ENCODE peak calls at places on chromosomes 5 and 9, in ten cellular contexts. S is stomach, P is sigmoid colon, A is ovary, M is A549, V is suprapubic skin, Z is HepG2, T is SK-N-SH, K is esophagus muscularis mucosa, B is K562. U is an unnamed sample.

GRCh38 chr9:136327313-136327971 is at the start of gene GPSM1:
- DNase-seq in Z (no peak), B (peak), A (peak), T (peak), P (peak), K (no peak), V (no peak), S (no peak), M (no peak), U (peak)

GRCh38 chr9:14383296-14383695 is 69.4 kb upstream of the NFIB start:
- DNase-seq in A (no peak), B (no peak), T (no peak), V (no peak), P (no peak), M (no peak), K (no peak), S (no peak), Z (no peak), U (peak)

GRCh38 chr9:94625835-94626234 is 13.5 kb downstream of the FBP1 start:
- DNase-seq in Z (no peak), S (no peak), V (no peak), M (no peak), B (no peak), K (no peak), P (no peak), A (no peak), T (no peak), U (no peak)

GRCh38 chr5:32583582-32584232 is 1.6 kb upstream of the SUB1 start:
- DNase-seq in Z (no peak), T (no peak), A (no peak), S (peak), P (no peak), V (no peak), B (no peak), M (no peak), K (no peak), U (no peak)

GRCh38 chr5:150295172-150295611 is 5.6 kb upstream of the CAMK2A start:
- DNase-seq in A (peak), Z (peak), M (peak), V (no peak), K (no peak), B (no peak), P (peak), S (peak), T (no peak), U (no peak)

GRCh38 chr9:135061441-135061840 is 26.0 kb upstream of the OLFM1 start:
- DNase-seq in Z (no peak), P (peak), T (no peak), M (no peak), K (no peak), A (no peak), S (peak), B (no peak), V (peak), U (no peak)

GRCh38 chr9:133483611-133484010 is 4.7 kb upstream of the SLC2A6 start:
- DNase-seq in S (no peak), A (no peak), B (no peak), P (no peak), M (no peak), T (no peak), V (no peak), K (no peak), Z (no peak), U (no peak)

GRCh38 chr5:154295551-154295950 is 105.0 kb downstream of the GALNT10 start:
- DNase-seq in Z (no peak), A (no peak), P (no peak), B (no peak), K (no peak), S (no peak), M (no peak), V (no peak), T (no peak), U (no peak)

GRCh38 chr9:98306384-98307145 is 51.1 kb upstream of the TBC1D2 start:
- DNase-seq in P (no peak), K (no peak), B (no peak), V (no peak), Z (no peak), T (peak), A (no peak), S (no peak), M (peak), U (no peak)

GRCh38 chr9:4508907-4509589 is 18.8 kb downstream of the SLC1A1 start:
- DNase-seq in Z (no peak), A (no peak), K (no peak), V (no peak), M (no peak), T (no peak), S (no peak), P (no peak), B (no peak), U (no peak)

GRCh38 chr9:31674264-31674663 is 710.2 kb upstream of the ACO1 start:
- DNase-seq in S (no peak), A (no peak), P (no peak), T (no peak), K (no peak), Z (no peak), M (no peak), V (no peak), B (no peak), U (no peak)

GRCh38 chr5:161966544-161966943 is 101.0 kb upstream of the GABRG2 start:
- DNase-seq in S (no peak), M (peak), K (no peak), A (no peak), B (no peak), P (no peak), V (no peak), Z (peak), T (peak), U (no peak)

GRCh38 chr5:18465833-18466681 is 831.8 kb downstream of the TAF11L14 start:
- DNase-seq in M (peak), P (no peak), S (peak), T (peak), A (no peak), V (no peak), K (no peak), B (peak), Z (peak), U (peak)

GRCh38 chr9:114284316-114285060 is 38.4 kb upstream of the ORM1 start:
- DNase-seq in A (peak), P (peak), K (no peak), S (no peak), V (peak), M (no peak), Z (no peak), T (no peak), B (no peak), U (no peak)

GRCh38 chr5:155982354-155982753 is 344.6 kb upstream of the SGCD start:
- DNase-seq in S (no peak), B (no peak), K (no peak), M (no peak), V (no peak), P (no peak), Z (no peak), A (no peak), T (no peak), U (no peak)

GRCh38 chr9:20996809-20997208 is 34.6 kb downstream of the HACD4 start:
- DNase-seq in V (no peak), K (no peak), M (no peak), Z (no peak), T (no peak), B (no peak), P (no peak), S (no peak), A (no peak), U (no peak)

GRCh38 chr9:108535526-108535925 is 320.3 kb downstream of the ACTL7B start:
- DNase-seq in B (peak), Z (peak), S (no peak), K (no peak), M (peak), A (no peak), P (no peak), V (no peak), T (peak), U (peak)

GRCh38 chr9:2158111-2158610 is 143.0 kb downstream of the SMARCA2 start:
- DNase-seq in M (peak), S (peak), K (no peak), V (no peak), B (no peak), A (peak), Z (no peak), T (peak), P (peak), U (peak)

GRCh38 chr9:34254966-34255825 is 73.9 kb downstream of the KIF24 start:
- DNase-seq in V (no peak), P (peak), M (no peak), K (no peak), B (no peak), Z (no peak), T (no peak), A (no peak), S (peak), U (no peak)

GRCh38 chr5:179256229-179257189 is 88.8 kb downstream of the ADAMTS2 start:
- DNase-seq in S (no peak), A (peak), T (peak), K (no peak), V (peak), M (no peak), P (peak), Z (no peak), B (no peak), U (no peak)

GRCh38 chr5:179927834-179928233 is 20.1 kb upstream of the TBC1D9B start:
- DNase-seq in K (peak), V (peak), Z (no peak), B (no peak), S (no peak), T (no peak), P (no peak), M (no peak), A (no peak), U (no peak)

GRCh38 chr9:131203438-131204219 is 72.7 kb downstream of the FAM78A start:
- DNase-seq in Z (peak), K (no peak), M (no peak), P (no peak), B (peak), S (no peak), V (no peak), T (no peak), A (no peak), U (no peak)

GRCh38 chr5:109805472-109805871 is 115.7 kb downstream of the MAN2A1 start:
- DNase-seq in P (no peak), S (no peak), Z (no peak), A (no peak), B (no peak), V (no peak), K (no peak), M (no peak), T (no peak), U (no peak)

GRCh38 chr9:101639785-101640437 is 45.1 kb upstream of the PPP3R2 start:
- DNase-seq in P (no peak), S (no peak), T (no peak), A (no peak), M (no peak), V (no peak), K (no peak), Z (no peak), B (no peak), U (no peak)

GRCh38 chr9:128635266-128636023 is 21.2 kb downstream of the DYNC2I2 start:
- DNase-seq in S (peak), K (peak), V (peak), A (peak), T (peak), Z (peak), M (peak), P (peak), B (peak), U (peak)

GRCh38 chr5:16597946-16598694 is 18.7 kb downstream of the RETREG1 start:
- DNase-seq in B (no peak), M (no peak), P (no peak), K (no peak), T (no peak), Z (no peak), A (no peak), V (peak), S (no peak), U (no peak)

GRCh38 chr5:170028124-170028523 is 47.8 kb upstream of the INSYN2B start:
- DNase-seq in P (no peak), T (no peak), Z (no peak), V (no peak), K (no peak), M (no peak), S (no peak), A (no peak), B (no peak), U (no peak)
- TF ChIP-seq EP300 in P (no peak), T (no peak), Z (no peak), V (no peak), K (no peak), M (no peak), S (no peak), A (no peak), B (no peak), U (no peak)

GRCh38 chr5:69187342-69187741 is 2.0 kb upstream of the CENPH start:
- DNase-seq in S (no peak), M (no peak), V (no peak), A (no peak), T (no peak), K (no peak), Z (no peak), P (no peak), B (peak), U (no peak)

GRCh38 chr5:69189162-69190086 is at the start of gene CENPH:
- DNase-seq in B (peak), T (peak), A (peak), V (peak), P (peak), Z (peak), K (peak), S (peak), M (peak), U (peak)

DNA sequence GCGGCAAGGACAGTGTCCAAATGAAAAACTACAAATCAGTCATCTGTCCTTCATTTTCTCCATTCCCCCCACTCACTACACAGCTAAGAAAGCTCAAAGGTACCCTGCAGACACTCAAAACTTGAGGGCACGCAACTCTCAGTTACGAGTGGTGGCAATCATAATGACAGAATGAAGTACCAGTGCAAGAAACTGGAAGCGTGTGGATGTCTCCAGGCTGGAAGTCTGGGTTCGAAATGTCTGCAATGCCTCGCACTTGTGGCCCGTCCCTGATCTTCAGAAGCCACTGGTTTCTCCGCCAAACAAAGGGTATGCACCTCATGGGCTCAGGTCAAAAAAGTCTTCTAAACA is 597 bp upstream of the CENPH start:
- DNase-seq in P (no peak), S (no peak), B (peak), M (no peak), K (no peak), A (no peak), V (no peak), T (no peak), Z (no peak), U (no peak)
- H3K27ac ChIP-seq in P (peak), S (peak), B (peak), M (peak), K (peak), A (peak), V (peak), T (peak), Z (peak), U (no peak)

GRCh38 chr5:42719034-42719433 is 37.6 kb upstream of the CCDC152 start:
- DNase-seq in A (no peak), S (no peak), Z (no peak), M (no peak), B (no peak), P (no peak), V (no peak), K (no peak), T (no peak), U (no peak)
- TF ChIP-seq EP300 in A (no peak), S (no peak), Z (no peak), M (no peak), B (no peak), P (no peak), V (no peak), K (no peak), T (no peak), U (no peak)

GRCh38 chr5:34564706-34565235 is 91.4 kb upstream of the RAI14 start:
- DNase-seq in Z (no peak), S (no peak), T (no peak), M (no peak), V (no peak), B (no peak), A (peak), K (no peak), P (no peak), U (peak)
- H3K27ac ChIP-seq in Z (no peak), S (peak), T (no peak), M (no peak), V (no peak), B (no peak), A (no peak), K (peak), P (peak), U (peak)

GRCh38 chr5:44299394-44299793 is 89.8 kb downstream of the FGF10 start:
- DNase-seq in Z (no peak), V (no peak), M (no peak), T (no peak), P (no peak), K (no peak), B (no peak), S (no peak), A (no peak), U (no peak)

GRCh38 chr5:44292736-44293135 is 96.5 kb downstream of the FGF10 start:
- DNase-seq in V (no peak), S (no peak), A (no peak), K (no peak), M (no peak), B (no peak), Z (no peak), T (no peak), P (no peak), U (no peak)

DNA sequence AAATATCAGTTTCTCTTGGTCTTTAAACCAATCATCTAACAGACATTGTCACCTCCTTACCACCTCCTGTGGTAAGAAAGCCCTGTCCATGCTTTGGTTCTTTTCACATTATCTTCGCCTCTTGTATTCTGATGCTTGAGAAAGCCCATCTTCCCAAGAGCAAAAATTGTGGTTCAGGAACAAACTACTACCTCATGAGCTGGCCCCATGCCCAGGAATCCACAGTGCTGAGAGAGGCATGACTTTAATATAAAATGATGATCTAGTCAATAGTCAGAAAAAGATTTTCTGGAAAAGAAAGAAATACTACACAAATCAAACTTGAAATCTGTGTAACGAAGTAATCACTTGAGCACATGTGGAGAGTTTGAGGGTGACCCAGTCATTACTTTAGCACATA is 94.7 kb downstream of the FGF10 start:
- DNase-seq in A (peak), P (peak), K (no peak), Z (no peak), T (no peak), V (peak), M (no peak), B (no peak), S (no peak), U (peak)
- TF ChIP-seq EP300 in A (no peak), P (no peak), K (no peak), Z (no peak), T (no peak), V (no peak), M (no peak), B (no peak), S (no peak), U (no peak)

DNA sequence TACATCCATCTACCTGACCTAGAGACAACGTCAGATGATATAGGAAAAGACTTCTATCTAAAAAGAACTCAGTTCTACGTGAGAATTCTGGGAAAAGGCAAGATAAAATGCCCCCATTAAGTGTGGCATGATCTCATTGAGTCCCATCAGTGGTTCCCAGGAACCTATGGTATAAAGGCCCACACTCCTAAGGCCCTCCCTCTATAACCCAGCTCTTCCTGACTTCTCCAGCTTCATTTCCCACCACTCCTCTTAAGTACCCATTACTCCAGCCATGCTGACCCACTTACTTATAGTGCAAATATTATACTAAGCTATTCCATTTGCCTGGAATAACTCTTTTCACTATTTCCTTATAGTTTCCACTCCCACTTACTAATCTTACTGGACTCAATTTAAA is 95.4 kb upstream of the NR5A1 start:
- DNase-seq in B (no peak), S (no peak), T (no peak), V (no peak), K (no peak), M (no peak), A (no peak), Z (no peak), P (no peak), U (no peak)
- H3K27ac ChIP-seq in B (no peak), S (no peak), T (no peak), V (peak), K (no peak), M (no peak), A (no peak), Z (peak), P (no peak), U (no peak)

GRCh38 chr9:119801311-119801710 is 432.1 kb upstream of the BRINP1 start:
- DNase-seq in P (no peak), S (no peak), A (no peak), Z (no peak), K (peak), T (no peak), V (no peak), B (no peak), M (no peak), U (no peak)
- TF ChIP-seq EP300 in P (no peak), S (no peak), A (no peak), Z (no peak), K (no peak), T (no peak), V (no peak), B (no peak), M (no peak), U (no peak)

DNA sequence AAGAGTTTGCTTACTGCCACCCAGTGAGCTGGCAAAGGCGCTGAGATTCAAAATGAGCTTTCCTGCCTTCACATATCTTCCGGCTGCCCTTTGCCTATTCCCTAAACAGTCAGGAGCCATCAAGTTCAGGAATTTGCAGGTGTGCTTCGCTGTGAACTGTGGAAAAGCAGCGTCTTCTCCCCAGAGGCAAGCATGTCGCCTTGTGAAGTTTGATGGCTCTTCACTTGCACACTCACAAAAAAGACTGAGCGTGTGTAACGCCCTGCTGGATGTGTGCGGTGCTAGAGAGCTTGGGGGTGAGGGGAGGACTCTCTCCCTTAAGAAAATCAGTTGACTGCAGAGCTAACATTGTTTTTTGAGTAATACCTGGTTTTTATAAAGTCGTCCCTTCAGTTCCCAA is 288.7 kb downstream of the DOCK8 start:
- DNase-seq in T (no peak), Z (no peak), K (no peak), A (no peak), V (no peak), P (no peak), S (no peak), B (no peak), M (no peak), U (no peak)
- H3K27ac ChIP-seq in T (no peak), Z (no peak), K (no peak), A (no peak), V (no peak), P (no peak), S (peak), B (no peak), M (peak), U (no peak)

GRCh38 chr9:91245432-91246313 is 116.0 kb downstream of the AUH start:
- DNase-seq in T (no peak), V (no peak), B (peak), Z (no peak), A (no peak), P (no peak), S (peak), K (no peak), M (peak), U (no peak)
- TF ChIP-seq EP300 in T (no peak), V (no peak), B (no peak), Z (no peak), A (no peak), P (no peak), S (no peak), K (no peak), M (no peak), U (no peak)

GRCh38 chr5:80931423-80931822 is 28.7 kb upstream of the RASGRF2 start:
- DNase-seq in M (no peak), S (no peak), K (peak), B (no peak), P (no peak), A (no peak), T (peak), V (no peak), Z (no peak), U (no peak)
- H3K27ac ChIP-seq in M (no peak), S (no peak), K (no peak), B (no peak), P (no peak), A (no peak), T (peak), V (no peak), Z (no peak), U (no peak)

U was measured in tibial nerve.